ENCODE peak calls at places on chromosomes 13 and 19, in four cellular contexts. Z is K562, H is HepG2, W is GM12878. T is an unnamed sample.

GRCh38 chr13:23350009-23350408 is 83.5 kb downstream of the SACS start:
- DNase-seq in W (no peak), H (no peak), Z (no peak), T (no peak)

GRCh38 chr19:44747739-44748425 is 626 bp upstream of the BCL3 start:
- DNase-seq in H (peak; percentile 50), W (no peak), Z (no peak), T (peak; percentile 42)

GRCh38 chr19:38122402-38123093 is 101.5 kb downstream of the DPF1 start:
- DNase-seq in Z (peak; percentile 87), W (no peak), H (no peak), T (no peak)

GRCh38 chr13:21453352-21454089 is 5.6 kb downstream of the ZDHHC20 start:
- DNase-seq in H (peak; percentile 24), W (no peak), Z (no peak), T (no peak)

GRCh38 chr19:32061304-32061703 is 284.1 kb upstream of the ZNF507 start:
- DNase-seq in H (no peak), W (no peak), Z (no peak), T (no peak)

GRCh38 chr19:6010107-6010506 is 32.2 kb upstream of the RANBP3 start:
- DNase-seq in Z (no peak), W (no peak), H (no peak), T (no peak)

GRCh38 chr19:39813264-39813998 is 20.5 kb downstream of the DYRK1B start:
- DNase-seq in Z (no peak), W (no peak), H (no peak), T (no peak)

GRCh38 chr19:4647676-4648644 is 8.6 kb downstream of the TNFAIP8L1 start:
- DNase-seq in H (no peak), W (no peak), Z (no peak), T (no peak)

GRCh38 chr19:13156968-13157882 is 7.0 kb downstream of the IER2 start:
- DNase-seq in Z (no peak), W (no peak), H (no peak), T (no peak)

GRCh38 chr19:40962460-40962961 is 28.6 kb upstream of the CYP2B6 start:
- DNase-seq in H (peak; percentile 55), Z (no peak), W (no peak), T (no peak)

GRCh38 chr19:19746286-19747213 is 13.6 kb upstream of the ZNF14 start:
- DNase-seq in H (no peak), W (no peak), Z (no peak), T (peak; percentile 4)

GRCh38 chr19:45253396-45254027 is 2.4 kb downstream of the MARK4 start:
- DNase-seq in Z (no peak), H (no peak), W (no peak), T (no peak)

GRCh38 chr19:42965204-42965603 is 28.2 kb upstream of the PSG7 start:
- DNase-seq in W (no peak), Z (no peak), H (no peak), T (no peak)

GRCh38 chr13:31201341-31202024 is 1.7 kb downstream of the B3GLCT start:
- DNase-seq in W (no peak), Z (no peak), H (no peak), T (no peak)

GRCh38 chr13:89361909-89362308 is 1690.7 kb downstream of the SLITRK5 start:
- DNase-seq in H (no peak), W (no peak), Z (no peak), T (no peak)

GRCh38 chr19:14363203-14364097 is 17.8 kb upstream of the ADGRE5 start:
- DNase-seq in W (no peak), Z (peak; percentile 88), H (peak; percentile 25), T (peak; percentile 38)

GRCh38 chr13:114134944-114135610 is 2.7 kb upstream of the RASA3 start:
- DNase-seq in Z (no peak), W (no peak), H (no peak), T (no peak)

GRCh38 chr13:75362026-75362425 is 119.9 kb downstream of the TBC1D4 start:
- DNase-seq in W (no peak), Z (no peak), H (no peak), T (no peak)

GRCh38 chr13:20528451-20528850 is 2.8 kb upstream of the CRYL1 start:
- DNase-seq in H (no peak), Z (no peak), W (peak; percentile 47), T (no peak)

DNA sequence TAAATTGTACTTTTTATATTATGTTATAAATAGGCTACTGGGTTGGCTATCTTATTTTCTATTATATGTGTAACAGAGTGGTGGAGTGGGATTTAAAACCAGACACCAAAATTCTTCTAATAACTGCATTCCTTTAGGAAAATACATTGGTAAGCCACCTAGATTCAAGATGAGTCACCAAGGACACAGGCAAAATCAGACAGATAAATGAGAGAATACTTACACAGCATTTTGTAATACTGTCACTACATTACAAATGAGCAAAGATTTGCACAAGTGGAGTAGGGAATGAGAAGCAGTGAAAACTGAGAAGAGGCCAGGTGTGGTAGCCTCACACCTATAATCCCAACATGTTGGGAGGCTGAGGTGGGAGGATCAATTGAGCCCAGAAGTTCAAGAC is 6.2 kb upstream of the SPART start:
- DNase-seq in H (no peak), W (no peak), Z (no peak), T (no peak)
- TF ChIP-seq FOXM1 in H (no peak), W (no peak), Z (no peak), T (no peak)

DNA sequence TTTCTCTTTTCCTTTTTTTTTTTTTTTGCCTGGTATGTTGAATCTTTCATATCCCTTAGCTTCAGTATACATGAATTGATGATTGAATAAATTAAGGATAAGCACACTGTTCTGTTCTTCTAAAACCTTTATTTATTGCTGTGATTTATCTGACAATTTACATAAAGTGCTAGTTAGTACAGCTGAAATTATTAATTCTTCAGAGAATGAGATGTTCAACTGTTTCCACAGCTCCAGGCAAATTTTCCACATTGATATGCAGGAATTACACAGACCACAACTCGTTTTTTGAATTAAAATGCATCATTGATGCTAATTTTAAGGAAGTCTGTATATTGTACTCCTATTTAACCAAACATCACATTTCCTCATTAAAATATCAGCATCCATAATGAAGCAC is 136.4 kb upstream of the TMTC4 start:
- DNase-seq in Z (no peak), W (no peak), H (no peak), T (no peak)
- TF ChIP-seq BHLHE40 in Z (no peak), W (no peak), H (no peak), T (no peak)

GRCh38 chr13:71320452-71320851 is 546.6 kb downstream of the DACH1 start:
- DNase-seq in H (peak; percentile 24), Z (no peak), W (no peak), T (peak; percentile 68)
- TF ChIP-seq SP1 in H (no peak), Z (no peak), W (no peak), T (no peak)

DNA sequence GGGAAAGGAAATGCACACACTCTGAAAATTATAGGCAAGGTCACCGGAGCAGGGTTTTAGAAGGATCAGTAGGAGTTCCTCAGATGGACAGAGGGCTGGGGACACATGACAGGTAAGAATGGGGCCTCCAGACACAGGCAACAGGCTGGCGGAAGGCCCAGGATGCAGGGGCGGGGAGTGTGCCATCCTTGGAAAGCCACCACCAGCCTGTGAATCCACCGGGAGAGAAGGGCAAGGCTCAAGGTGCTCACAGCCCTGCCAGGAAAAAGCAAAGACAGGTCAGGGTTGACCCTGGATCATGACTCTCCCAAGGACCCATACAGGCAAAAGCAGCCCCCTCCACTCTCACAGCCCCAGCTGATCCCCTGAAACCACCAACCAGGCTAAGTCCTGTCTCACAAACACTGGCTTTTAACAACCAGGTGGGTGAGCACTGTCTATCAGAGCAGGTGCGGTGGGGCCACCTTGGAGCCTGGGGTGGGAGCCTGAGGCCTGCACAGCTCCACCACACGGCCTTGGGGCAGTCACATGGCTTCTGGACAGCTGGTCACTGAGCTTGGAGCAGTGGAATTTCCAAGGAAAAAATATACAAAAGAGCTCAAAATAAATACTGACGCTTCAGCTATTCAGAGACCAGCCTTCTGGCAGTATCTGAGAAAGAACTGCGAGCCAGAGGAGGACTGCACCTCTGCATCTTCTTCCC is 35.2 kb upstream of the ISYNA1 start:
- DNase-seq in W (no peak), Z (no peak), H (no peak), T (no peak)
- TF ChIP-seq FOXM1 in W (no peak), Z (no peak), H (no peak), T (no peak)

GRCh38 chr13:29758591-29759114 is 91.8 kb downstream of the UBL3 start:
- DNase-seq in Z (no peak), W (peak; percentile 74), H (peak; percentile 5), T (no peak)
- TF ChIP-seq BHLHE40 in Z (no peak), W (peak; percentile 73), H (no peak), T (no peak)

DNA sequence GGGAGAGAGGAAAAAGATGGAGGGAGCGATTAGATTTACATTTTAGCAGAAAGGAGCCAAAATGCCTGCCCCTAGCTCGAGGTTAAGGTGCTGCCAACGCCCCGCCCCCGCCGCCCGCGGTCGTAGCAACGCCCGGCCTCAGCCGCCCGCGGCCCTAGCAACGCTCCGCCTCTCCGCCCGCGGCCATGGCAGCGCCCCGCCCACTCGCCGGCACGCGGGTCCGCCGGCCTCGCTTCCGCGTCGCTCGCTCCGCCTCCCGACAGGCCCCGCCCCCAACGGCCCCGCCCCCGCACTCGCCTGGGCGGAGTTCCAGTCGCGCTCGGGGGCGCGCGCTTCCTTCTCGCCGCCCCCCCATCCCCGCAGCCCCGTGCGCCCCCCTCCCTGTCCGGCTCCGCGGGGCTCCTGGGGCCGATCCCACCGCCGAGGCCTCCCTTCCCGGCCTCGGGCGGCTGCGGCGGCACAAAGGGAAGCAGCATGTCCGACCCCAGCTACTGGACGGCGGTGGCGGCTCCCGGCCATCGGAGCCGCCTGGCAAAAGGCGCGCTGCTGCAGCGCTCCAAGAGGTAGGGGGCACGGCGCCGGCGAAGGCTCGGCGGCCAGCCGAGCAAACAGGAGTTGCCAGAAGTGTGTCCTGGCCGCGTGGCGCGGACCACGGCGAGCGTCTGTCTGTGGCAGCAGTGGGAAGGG is 20.3 kb downstream of the MAST3 start:
- DNase-seq in Z (peak; percentile 98), H (peak; percentile 71), W (no peak), T (peak; percentile 100)
- TF ChIP-seq SP1 in Z (no peak), H (peak; percentile 77), W (peak; percentile 67), T (no peak)

GRCh38 chr19:55385236-55385748 is 440 bp upstream of the RPL28 start:
- DNase-seq in H (peak; percentile 92), W (peak; percentile 88), Z (peak; percentile 77), T (peak; percentile 95)

GRCh38 chr19:55385749-55386514 is at the start of gene RPL28:
- DNase-seq in H (peak; percentile 96), W (peak; percentile 93), Z (peak; percentile 85), T (peak; percentile 96)

GRCh38 chr19:55383789-55384575 is at the start of gene TMEM238:
- DNase-seq in Z (peak; percentile 55), W (no peak), H (no peak), T (no peak)

GRCh38 chr19:55383279-55383788 is 758 bp downstream of the TMEM238 start:
- DNase-seq in Z (peak; percentile 75), W (no peak), H (no peak), T (no peak)

DNA sequence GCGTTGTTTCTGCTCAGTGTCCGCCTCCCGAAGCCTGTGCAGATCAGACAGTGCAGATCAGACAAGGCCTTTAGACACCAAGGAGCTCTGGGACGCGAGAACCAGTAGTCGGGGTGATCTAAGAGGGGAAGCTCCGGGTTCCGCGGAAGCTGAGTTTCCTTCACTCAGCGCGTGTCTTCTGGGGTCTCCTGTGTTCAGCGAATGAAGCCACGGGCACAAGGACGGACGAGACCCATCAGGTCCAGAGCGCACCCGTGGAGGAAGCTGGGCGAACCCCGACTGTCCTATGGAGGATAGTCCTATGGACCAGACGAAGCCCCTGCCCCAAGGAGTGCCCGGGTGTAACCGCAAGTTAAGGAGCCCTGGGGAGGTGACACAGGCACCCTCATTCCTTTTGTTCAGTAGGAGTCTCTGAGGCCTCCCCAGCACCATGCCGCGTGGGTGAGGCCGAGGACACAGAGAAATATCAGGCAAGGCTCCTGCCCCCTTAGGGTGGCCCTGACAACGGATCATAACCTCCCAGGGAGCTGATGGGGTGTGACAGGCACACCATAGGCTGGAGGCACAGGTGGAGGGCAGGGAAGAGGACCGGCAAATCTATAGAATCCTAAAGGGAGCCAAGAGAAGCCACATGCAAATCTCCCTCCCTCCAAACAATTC is 614 bp upstream of the TMEM238 start:
- DNase-seq in H (no peak), W (no peak), Z (peak; percentile 36), T (no peak)
- TF ChIP-seq FOXM1 in H (no peak), W (no peak), Z (no peak), T (no peak)

T was measured in HEK293T.